ENCODE peak calls at places on chromosomes 16 and 17, in eight cellular contexts. One of them, this sample, is unnamed.

GRCh38 chr17:65742433-65743312 is 181.2 kb upstream of the AXIN2 start:
- DNase-seq in HCT116: peak; percentile 70
- DNase-seq in GM12878: no peak
- DNase-seq in HepG2: peak; percentile 62
- DNase-seq in GM23338: peak; percentile 24
- DNase-seq in H1: no peak
- DNase-seq in K562: no peak
- DNase-seq in endothelial cell of umbilical vein: peak; percentile 56
- DNase-seq in this sample: no peak

GRCh38 chr16:89341274-89341673 is 123.8 kb downstream of the ZNF778 start:
- DNase-seq in GM12878: no peak
- DNase-seq in K562: no peak
- DNase-seq in H1: no peak
- DNase-seq in endothelial cell of umbilical vein: no peak
- DNase-seq in HepG2: no peak
- DNase-seq in GM23338: no peak
- DNase-seq in HCT116: no peak
- DNase-seq in this sample: no peak

GRCh38 chr17:31631759-31632158 is 227.3 kb downstream of the COPRS start:
- DNase-seq in K562: no peak
- DNase-seq in HepG2: no peak
- DNase-seq in endothelial cell of umbilical vein: no peak
- DNase-seq in GM23338: no peak
- DNase-seq in HCT116: no peak
- DNase-seq in GM12878: no peak
- DNase-seq in H1: no peak
- DNase-seq in this sample: no peak

GRCh38 chr16:50246299-50247122 is 19.8 kb upstream of the ADCY7 start:
- DNase-seq in endothelial cell of umbilical vein: no peak
- DNase-seq in H1: peak; percentile 68
- DNase-seq in K562: no peak
- DNase-seq in GM23338: peak; percentile 66
- DNase-seq in HepG2: no peak
- DNase-seq in GM12878: no peak
- DNase-seq in HCT116: no peak
- DNase-seq in this sample: no peak

GRCh38 chr16:56771558-56772279 is 41.8 kb downstream of the NUP93 start:
- DNase-seq in HepG2: no peak
- DNase-seq in GM23338: no peak
- DNase-seq in K562: no peak
- DNase-seq in H1: no peak
- DNase-seq in GM12878: no peak
- DNase-seq in HCT116: no peak
- DNase-seq in endothelial cell of umbilical vein: no peak
- DNase-seq in this sample: no peak

GRCh38 chr16:89366561-89367537 is 123.5 kb downstream of the ANKRD11 start:
- DNase-seq in GM12878: no peak
- DNase-seq in H1: no peak
- DNase-seq in HCT116: no peak
- DNase-seq in endothelial cell of umbilical vein: no peak
- DNase-seq in HepG2: no peak
- DNase-seq in K562: no peak
- DNase-seq in GM23338: no peak
- DNase-seq in this sample: no peak

GRCh38 chr16:55495616-55496289 is 13.1 kb upstream of the LPCAT2 start:
- DNase-seq in endothelial cell of umbilical vein: no peak
- DNase-seq in HCT116: no peak
- DNase-seq in H1: no peak
- DNase-seq in GM12878: no peak
- DNase-seq in HepG2: peak; percentile 65
- DNase-seq in K562: no peak
- DNase-seq in GM23338: peak; percentile 43
- DNase-seq in this sample: no peak

GRCh38 chr17:14790518-14790917 is 474.6 kb downstream of the PMP22 start:
- DNase-seq in endothelial cell of umbilical vein: no peak
- DNase-seq in HCT116: no peak
- DNase-seq in H1: no peak
- DNase-seq in GM12878: no peak
- DNase-seq in GM23338: no peak
- DNase-seq in K562: no peak
- DNase-seq in HepG2: no peak
- DNase-seq in this sample: no peak

GRCh38 chr16:19830902-19831555 is 53.6 kb downstream of the GPRC5B start:
- DNase-seq in HCT116: no peak
- DNase-seq in GM12878: no peak
- DNase-seq in K562: no peak
- DNase-seq in endothelial cell of umbilical vein: peak; percentile 63
- DNase-seq in HepG2: no peak
- DNase-seq in GM23338: no peak
- DNase-seq in H1: no peak
- DNase-seq in this sample: no peak

GRCh38 chr16:35691057-35691456 is 2231.6 kb downstream of the TP53TG3F start:
- DNase-seq in GM12878: no peak
- DNase-seq in H1: no peak
- DNase-seq in endothelial cell of umbilical vein: no peak
- DNase-seq in HCT116: no peak
- DNase-seq in GM23338: no peak
- DNase-seq in HepG2: no peak
- DNase-seq in K562: no peak
- DNase-seq in this sample: no peak

GRCh38 chr16:86968866-86969265 is 348.3 kb downstream of the C16orf95 start:
- DNase-seq in HepG2: no peak
- DNase-seq in K562: peak; percentile 22
- DNase-seq in GM12878: no peak
- DNase-seq in HCT116: no peak
- DNase-seq in endothelial cell of umbilical vein: no peak
- DNase-seq in H1: no peak
- DNase-seq in GM23338: no peak
- DNase-seq in this sample: no peak

GRCh38 chr16:56451753-56452689 is 667 bp downstream of the OGFOD1 start:
- DNase-seq in GM12878: no peak
- DNase-seq in K562: peak; percentile 23
- DNase-seq in HepG2: peak; percentile 75
- DNase-seq in HCT116: peak; percentile 2
- DNase-seq in H1: no peak
- DNase-seq in endothelial cell of umbilical vein: peak; percentile 54
- DNase-seq in GM23338: peak; percentile 66
- DNase-seq in this sample: no peak

GRCh38 chr17:9986754-9987382 is 81.8 kb upstream of the RCVRN start:
- DNase-seq in K562: no peak
- DNase-seq in HepG2: no peak
- DNase-seq in GM23338: no peak
- DNase-seq in endothelial cell of umbilical vein: no peak
- DNase-seq in H1: no peak
- DNase-seq in GM12878: no peak
- DNase-seq in HCT116: no peak
- DNase-seq in this sample: no peak

GRCh38 chr17:37791985-37792384 is 47.1 kb upstream of the HNF1B start:
- DNase-seq in GM23338: no peak
- DNase-seq in HepG2: no peak
- DNase-seq in K562: no peak
- DNase-seq in GM12878: no peak
- DNase-seq in endothelial cell of umbilical vein: no peak
- DNase-seq in HCT116: no peak
- DNase-seq in H1: no peak
- DNase-seq in this sample: no peak

GRCh38 chr16:87288753-87289362 is 28.3 kb downstream of the C16orf95 start:
- DNase-seq in GM23338: no peak
- DNase-seq in HepG2: no peak
- DNase-seq in endothelial cell of umbilical vein: no peak
- DNase-seq in GM12878: no peak
- DNase-seq in HCT116: no peak
- DNase-seq in H1: no peak
- DNase-seq in K562: no peak
- DNase-seq in this sample: no peak

GRCh38 chr16:86896976-86897375 is 318.6 kb downstream of the FOXL1 start:
- DNase-seq in GM12878: no peak
- DNase-seq in HCT116: no peak
- DNase-seq in HepG2: no peak
- DNase-seq in H1: no peak
- DNase-seq in GM23338: no peak
- DNase-seq in endothelial cell of umbilical vein: no peak
- DNase-seq in K562: no peak
- DNase-seq in this sample: no peak

GRCh38 chr17:80959330-80960036 is 32.2 kb upstream of the CHMP6 start:
- DNase-seq in H1: no peak
- DNase-seq in HCT116: no peak
- DNase-seq in GM12878: no peak
- DNase-seq in HepG2: no peak
- DNase-seq in K562: no peak
- DNase-seq in GM23338: no peak
- DNase-seq in endothelial cell of umbilical vein: no peak
- DNase-seq in this sample: no peak

GRCh38 chr16:57374067-57374534 is 1.8 kb downstream of the CX3CL1 start:
- DNase-seq in GM12878: no peak
- DNase-seq in HepG2: no peak
- DNase-seq in GM23338: no peak
- DNase-seq in H1: no peak
- DNase-seq in HCT116: no peak
- DNase-seq in endothelial cell of umbilical vein: no peak
- DNase-seq in K562: no peak
- DNase-seq in this sample: no peak

GRCh38 chr16:84833142-84833495 is 13.3 kb downstream of the CRISPLD2 start:
- DNase-seq in H1: no peak
- DNase-seq in HCT116: no peak
- DNase-seq in HepG2: no peak
- DNase-seq in GM23338: no peak
- DNase-seq in GM12878: no peak
- DNase-seq in K562: no peak
- DNase-seq in endothelial cell of umbilical vein: no peak
- DNase-seq in this sample: no peak
- H3K4me3 ChIP-seq in H1: no peak overlapping the region
- H3K4me3 ChIP-seq in HCT116: no peak overlapping the region
- H3K4me3 ChIP-seq in HepG2: peak overlapping the region; percentile 36
- H3K4me3 ChIP-seq in GM23338: no peak overlapping the region
- H3K4me3 ChIP-seq in GM12878: no peak overlapping the region
- H3K4me3 ChIP-seq in K562: no peak overlapping the region
- H3K4me3 ChIP-seq in endothelial cell of umbilical vein: no peak overlapping the region
- H3K4me3 ChIP-seq in this sample: no peak overlapping the region

DNA sequence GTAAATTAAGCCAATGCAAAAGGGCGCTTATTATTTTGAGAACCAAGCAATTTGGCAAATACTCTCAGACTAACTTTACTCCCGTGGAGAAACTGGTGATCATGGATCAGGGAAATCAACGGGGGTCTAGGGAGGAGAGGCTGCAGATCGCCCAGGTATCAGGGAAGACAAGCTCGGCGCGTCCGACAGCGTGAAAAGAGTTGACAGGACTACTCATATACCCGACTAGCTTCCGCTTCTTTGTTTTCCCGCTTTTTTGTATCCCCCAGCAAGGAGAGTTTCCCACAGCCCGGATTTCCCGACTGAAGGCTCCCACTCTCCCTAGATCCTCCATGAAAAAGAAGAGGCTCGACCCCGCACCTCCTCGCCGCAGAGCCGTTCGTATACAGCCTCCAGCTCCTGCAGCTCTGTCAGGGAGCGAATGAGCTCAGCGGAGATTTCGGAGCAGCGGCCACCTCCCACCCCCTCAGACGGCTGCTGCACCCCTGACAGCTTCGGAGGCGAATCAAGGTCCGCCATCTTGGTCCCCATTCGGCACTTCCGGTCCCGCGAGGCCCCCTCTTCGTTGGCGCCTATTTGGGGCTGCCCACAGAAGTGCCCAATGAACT is at the start of gene COG4:
- DNase-seq in GM12878: peak; percentile 58
- DNase-seq in GM23338: peak; percentile 96
- DNase-seq in H1: peak; percentile 88
- DNase-seq in endothelial cell of umbilical vein: no peak
- DNase-seq in K562: peak; percentile 89
- DNase-seq in HCT116: peak; percentile 72
- DNase-seq in HepG2: peak; percentile 83
- DNase-seq in this sample: peak; percentile 42
- TF ChIP-seq POLR2AphosphoS5 in GM12878: peak; percentile 69
- TF ChIP-seq POLR2AphosphoS5 in GM23338: peak; percentile 80
- TF ChIP-seq POLR2AphosphoS5 in H1: no peak
- TF ChIP-seq POLR2AphosphoS5 in endothelial cell of umbilical vein: peak; percentile 90
- TF ChIP-seq POLR2AphosphoS5 in K562: peak; percentile 49
- TF ChIP-seq POLR2AphosphoS5 in HCT116: peak; percentile 76
- TF ChIP-seq POLR2AphosphoS5 in HepG2: peak; percentile 84
- TF ChIP-seq POLR2AphosphoS5 in this sample: peak; percentile 74

GRCh38 chr16:23712976-23713375 is at the start of gene ERN2:
- DNase-seq in HCT116: no peak
- DNase-seq in endothelial cell of umbilical vein: no peak
- DNase-seq in HepG2: no peak
- DNase-seq in GM12878: no peak
- DNase-seq in H1: peak; percentile 82
- DNase-seq in GM23338: peak; percentile 73
- DNase-seq in K562: peak; percentile 50
- DNase-seq in this sample: no peak
- TF ChIP-seq EZH2 in HCT116: no peak
- TF ChIP-seq EZH2 in endothelial cell of umbilical vein: no peak
- TF ChIP-seq EZH2 in HepG2: no peak
- TF ChIP-seq EZH2 in GM12878: no peak
- TF ChIP-seq EZH2 in H1: peak; percentile 34
- TF ChIP-seq EZH2 in GM23338: no peak
- TF ChIP-seq EZH2 in K562: no peak
- TF ChIP-seq EZH2 in this sample: no peak

GRCh38 chr17:82458130-82458884 is at the start of gene NARF:
- DNase-seq in GM23338: peak; percentile 99
- DNase-seq in H1: peak; percentile 91
- DNase-seq in HCT116: peak; percentile 98
- DNase-seq in K562: peak; percentile 96
- DNase-seq in endothelial cell of umbilical vein: peak; percentile 98
- DNase-seq in GM12878: peak; percentile 87
- DNase-seq in HepG2: peak; percentile 99
- DNase-seq in this sample: peak; percentile 89
- H3K4me3 ChIP-seq in GM23338: peak within 1 kb of the TSS; percentile 93
- H3K4me3 ChIP-seq in H1: peak within 1 kb of the TSS; percentile 83
- H3K4me3 ChIP-seq in HCT116: peak within 1 kb of the TSS; percentile 76
- H3K4me3 ChIP-seq in K562: peak within 1 kb of the TSS; percentile 83
- H3K4me3 ChIP-seq in endothelial cell of umbilical vein: peak within 1 kb of the TSS; percentile 65
- H3K4me3 ChIP-seq in GM12878: peak within 1 kb of the TSS; percentile 92
- H3K4me3 ChIP-seq in HepG2: peak within 1 kb of the TSS; percentile 99
- H3K4me3 ChIP-seq in this sample: peak within 1 kb of the TSS; percentile 96

GRCh38 chr16:69217433-69217832 is 30.5 kb downstream of the SNTB2 start:
- DNase-seq in endothelial cell of umbilical vein: peak; percentile 87
- DNase-seq in H1: no peak
- DNase-seq in HCT116: no peak
- DNase-seq in K562: no peak
- DNase-seq in GM23338: no peak
- DNase-seq in HepG2: peak; percentile 42
- DNase-seq in GM12878: no peak
- DNase-seq in this sample: no peak
- TF ChIP-seq POLR2AphosphoS5 in endothelial cell of umbilical vein: peak; percentile 63
- TF ChIP-seq POLR2AphosphoS5 in H1: no peak
- TF ChIP-seq POLR2AphosphoS5 in HCT116: no peak
- TF ChIP-seq POLR2AphosphoS5 in K562: no peak
- TF ChIP-seq POLR2AphosphoS5 in GM23338: no peak
- TF ChIP-seq POLR2AphosphoS5 in HepG2: no peak
- TF ChIP-seq POLR2AphosphoS5 in GM12878: no peak
- TF ChIP-seq POLR2AphosphoS5 in this sample: no peak

This sample was measured in SK-N-MC.